ENCODE peak calls at places on chromosomes 6 and 20, in seven cellular contexts. One of them, this sample, is unnamed.
A peak's percentile ranks its signal among the peaks of the same experiment; 100 is the strongest.

GRCh38 chr6:11144393-11144829 is 32.9 kb upstream of the ERVFRD-1 start:
- DNase-seq in stromal cell of bone marrow: peak; percentile 50
- DNase-seq in colonic mucosa: peak; percentile 85
- DNase-seq in naive thymus-derived CD8-positive, alpha-beta T cell: peak; percentile 46
- DNase-seq in HT1080: peak; percentile 53
- DNase-seq in GM12892: peak; percentile 54
- DNase-seq in NCI-H69: peak; percentile 75
- DNase-seq in this sample: peak; percentile 76

GRCh38 chr20:41563087-41563486 is 55.1 kb downstream of the CHD6 start:
- DNase-seq in stromal cell of bone marrow: no peak
- DNase-seq in colonic mucosa: no peak
- DNase-seq in naive thymus-derived CD8-positive, alpha-beta T cell: no peak
- DNase-seq in HT1080: no peak
- DNase-seq in GM12892: no peak
- DNase-seq in NCI-H69: no peak
- DNase-seq in this sample: no peak

GRCh38 chr6:42113929-42114636 is 28.3 kb downstream of the C6orf132 start:
- DNase-seq in stromal cell of bone marrow: no peak
- DNase-seq in colonic mucosa: peak; percentile 70
- DNase-seq in naive thymus-derived CD8-positive, alpha-beta T cell: no peak
- DNase-seq in HT1080: peak; percentile 51
- DNase-seq in GM12892: no peak
- DNase-seq in NCI-H69: peak; percentile 53
- DNase-seq in this sample: no peak

GRCh38 chr20:46552460-46553420 is 2.3 kb upstream of the OCSTAMP start:
- DNase-seq in stromal cell of bone marrow: no peak
- DNase-seq in colonic mucosa: no peak
- DNase-seq in naive thymus-derived CD8-positive, alpha-beta T cell: no peak
- DNase-seq in HT1080: peak; percentile 54
- DNase-seq in GM12892: peak; percentile 34
- DNase-seq in NCI-H69: no peak
- DNase-seq in this sample: no peak

GRCh38 chr20:8721098-8721497 is 347.8 kb upstream of the PLCB4 start:
- DNase-seq in stromal cell of bone marrow: peak; percentile 52
- DNase-seq in colonic mucosa: peak; percentile 21
- DNase-seq in naive thymus-derived CD8-positive, alpha-beta T cell: no peak
- DNase-seq in HT1080: peak; percentile 62
- DNase-seq in GM12892: no peak
- DNase-seq in NCI-H69: peak; percentile 83
- DNase-seq in this sample: no peak

GRCh38 chr6:170553686-170554085 is 483 bp upstream of the TBP start:
- DNase-seq in stromal cell of bone marrow: peak; percentile 29
- DNase-seq in colonic mucosa: no peak
- DNase-seq in naive thymus-derived CD8-positive, alpha-beta T cell: peak; percentile 14
- DNase-seq in HT1080: no peak
- DNase-seq in GM12892: no peak
- DNase-seq in NCI-H69: peak; percentile 84
- DNase-seq in this sample: no peak

GRCh38 chr20:11891081-11891826 is 26.4 kb upstream of the BTBD3 start:
- DNase-seq in stromal cell of bone marrow: no peak
- DNase-seq in colonic mucosa: peak; percentile 63
- DNase-seq in naive thymus-derived CD8-positive, alpha-beta T cell: peak; percentile 7
- DNase-seq in HT1080: peak; percentile 53
- DNase-seq in GM12892: no peak
- DNase-seq in NCI-H69: peak; percentile 91
- DNase-seq in this sample: peak; percentile 60

GRCh38 chr6:30782425-30783014 is 38.2 kb upstream of the IER3 start:
- DNase-seq in stromal cell of bone marrow: peak; percentile 78
- DNase-seq in colonic mucosa: no peak
- DNase-seq in naive thymus-derived CD8-positive, alpha-beta T cell: no peak
- DNase-seq in HT1080: peak; percentile 69
- DNase-seq in GM12892: no peak
- DNase-seq in NCI-H69: no peak
- DNase-seq in this sample: no peak

GRCh38 chr6:105116150-105116549 is 63.7 kb downstream of the POPDC3 start:
- DNase-seq in stromal cell of bone marrow: no peak
- DNase-seq in colonic mucosa: no peak
- DNase-seq in naive thymus-derived CD8-positive, alpha-beta T cell: no peak
- DNase-seq in HT1080: no peak
- DNase-seq in GM12892: no peak
- DNase-seq in NCI-H69: no peak
- DNase-seq in this sample: no peak

GRCh38 chr20:58109918-58110635 is 118.4 kb downstream of the ANKRD60 start:
- DNase-seq in stromal cell of bone marrow: no peak
- DNase-seq in colonic mucosa: no peak
- DNase-seq in naive thymus-derived CD8-positive, alpha-beta T cell: no peak
- DNase-seq in HT1080: no peak
- DNase-seq in GM12892: no peak
- DNase-seq in NCI-H69: no peak
- DNase-seq in this sample: peak; percentile 10

GRCh38 chr6:35170891-35171290 is 29.8 kb upstream of the TCP11 start:
- DNase-seq in stromal cell of bone marrow: no peak
- DNase-seq in colonic mucosa: no peak
- DNase-seq in naive thymus-derived CD8-positive, alpha-beta T cell: no peak
- DNase-seq in HT1080: no peak
- DNase-seq in GM12892: no peak
- DNase-seq in NCI-H69: no peak
- DNase-seq in this sample: no peak

GRCh38 chr6:156778615-156779205 is 1.5 kb downstream of the ARID1B start:
- DNase-seq in stromal cell of bone marrow: no peak
- DNase-seq in colonic mucosa: peak; percentile 59
- DNase-seq in naive thymus-derived CD8-positive, alpha-beta T cell: peak; percentile 53
- DNase-seq in HT1080: peak; percentile 54
- DNase-seq in GM12892: no peak
- DNase-seq in NCI-H69: peak; percentile 82
- DNase-seq in this sample: peak; percentile 65

GRCh38 chr20:47521059-47521808 is 19.5 kb downstream of the NCOA3 start:
- DNase-seq in stromal cell of bone marrow: no peak
- DNase-seq in colonic mucosa: no peak
- DNase-seq in naive thymus-derived CD8-positive, alpha-beta T cell: no peak
- DNase-seq in HT1080: peak; percentile 41
- DNase-seq in GM12892: no peak
- DNase-seq in NCI-H69: no peak
- DNase-seq in this sample: no peak

GRCh38 chr6:126537437-126537836 is 197.5 kb downstream of the CENPW start:
- DNase-seq in stromal cell of bone marrow: no peak
- DNase-seq in colonic mucosa: no peak
- DNase-seq in naive thymus-derived CD8-positive, alpha-beta T cell: no peak
- DNase-seq in HT1080: no peak
- DNase-seq in GM12892: no peak
- DNase-seq in NCI-H69: no peak
- DNase-seq in this sample: no peak

GRCh38 chr6:35165630-35166071 is 24.5 kb upstream of the TCP11 start:
- DNase-seq in stromal cell of bone marrow: no peak
- DNase-seq in colonic mucosa: peak; percentile 60
- DNase-seq in naive thymus-derived CD8-positive, alpha-beta T cell: no peak
- DNase-seq in HT1080: no peak
- DNase-seq in GM12892: no peak
- DNase-seq in NCI-H69: peak; percentile 92
- DNase-seq in this sample: peak; percentile 70

GRCh38 chr6:25958700-25959162 is 3.9 kb upstream of the TRIM38 start:
- DNase-seq in stromal cell of bone marrow: no peak
- DNase-seq in colonic mucosa: no peak
- DNase-seq in naive thymus-derived CD8-positive, alpha-beta T cell: no peak
- DNase-seq in HT1080: no peak
- DNase-seq in GM12892: no peak
- DNase-seq in NCI-H69: no peak
- DNase-seq in this sample: no peak

GRCh38 chr20:19495905-19496703 is 262.0 kb upstream of the RIN2 start:
- DNase-seq in stromal cell of bone marrow: peak; percentile 57
- DNase-seq in colonic mucosa: no peak
- DNase-seq in naive thymus-derived CD8-positive, alpha-beta T cell: no peak
- DNase-seq in HT1080: peak; percentile 13
- DNase-seq in GM12892: no peak
- DNase-seq in NCI-H69: no peak
- DNase-seq in this sample: no peak

GRCh38 chr6:98986216-98986615 is 38.5 kb upstream of the FBXL4 start:
- DNase-seq in stromal cell of bone marrow: no peak
- DNase-seq in colonic mucosa: no peak
- DNase-seq in naive thymus-derived CD8-positive, alpha-beta T cell: no peak
- DNase-seq in HT1080: no peak
- DNase-seq in GM12892: no peak
- DNase-seq in NCI-H69: no peak
- DNase-seq in this sample: no peak

GRCh38 chr20:38200646-38201045 is 35.6 kb upstream of the TGM2 start:
- DNase-seq in stromal cell of bone marrow: no peak
- DNase-seq in colonic mucosa: no peak
- DNase-seq in naive thymus-derived CD8-positive, alpha-beta T cell: no peak
- DNase-seq in HT1080: no peak
- DNase-seq in GM12892: no peak
- DNase-seq in NCI-H69: no peak
- DNase-seq in this sample: no peak

GRCh38 chr6:19210849-19211590 is 626.1 kb upstream of the ID4 start:
- DNase-seq in stromal cell of bone marrow: no peak
- DNase-seq in colonic mucosa: no peak
- DNase-seq in naive thymus-derived CD8-positive, alpha-beta T cell: no peak
- DNase-seq in HT1080: peak; percentile 3
- DNase-seq in GM12892: no peak
- DNase-seq in NCI-H69: peak; percentile 37
- DNase-seq in this sample: no peak

GRCh38 chr6:139547082-139547776 is 172.8 kb upstream of the CITED2 start:
- DNase-seq in stromal cell of bone marrow: no peak
- DNase-seq in colonic mucosa: no peak
- DNase-seq in naive thymus-derived CD8-positive, alpha-beta T cell: no peak
- DNase-seq in HT1080: no peak
- DNase-seq in GM12892: no peak
- DNase-seq in NCI-H69: peak; percentile 23
- DNase-seq in this sample: no peak

GRCh38 chr6:41781302-41781711 is 725 bp downstream of the PRICKLE4 start:
- DNase-seq in stromal cell of bone marrow: no peak
- DNase-seq in colonic mucosa: peak; percentile 75
- DNase-seq in naive thymus-derived CD8-positive, alpha-beta T cell: no peak
- DNase-seq in HT1080: no peak
- DNase-seq in GM12892: no peak
- DNase-seq in NCI-H69: peak; percentile 30
- DNase-seq in this sample: no peak

GRCh38 chr6:106789436-106790145 is 160.2 kb downstream of the QRSL1 start:
- DNase-seq in stromal cell of bone marrow: no peak
- DNase-seq in colonic mucosa: no peak
- DNase-seq in naive thymus-derived CD8-positive, alpha-beta T cell: no peak
- DNase-seq in HT1080: peak; percentile 65
- DNase-seq in GM12892: no peak
- DNase-seq in NCI-H69: no peak
- DNase-seq in this sample: no peak

GRCh38 chr20:33689973-33690372 is 3.8 kb upstream of the E2F1 start:
- DNase-seq in stromal cell of bone marrow: no peak
- DNase-seq in colonic mucosa: no peak
- DNase-seq in naive thymus-derived CD8-positive, alpha-beta T cell: peak; percentile 36
- DNase-seq in HT1080: peak; percentile 84
- DNase-seq in GM12892: no peak
- DNase-seq in NCI-H69: no peak
- DNase-seq in this sample: no peak

GRCh38 chr6:91462236-91462635 is 875.4 kb upstream of the MAP3K7 start:
- DNase-seq in stromal cell of bone marrow: no peak
- DNase-seq in colonic mucosa: no peak
- DNase-seq in naive thymus-derived CD8-positive, alpha-beta T cell: no peak
- DNase-seq in HT1080: peak; percentile 5
- DNase-seq in GM12892: no peak
- DNase-seq in NCI-H69: no peak
- DNase-seq in this sample: no peak

GRCh38 chr20:52209154-52209571 is 17.6 kb upstream of the ZFP64 start:
- DNase-seq in stromal cell of bone marrow: no peak
- DNase-seq in colonic mucosa: no peak
- DNase-seq in naive thymus-derived CD8-positive, alpha-beta T cell: no peak
- DNase-seq in HT1080: no peak
- DNase-seq in GM12892: no peak
- DNase-seq in NCI-H69: no peak
- DNase-seq in this sample: no peak

GRCh38 chr6:133699986-133700385 is 188.9 kb upstream of the TCF21 start:
- DNase-seq in stromal cell of bone marrow: peak; percentile 25
- DNase-seq in colonic mucosa: no peak
- DNase-seq in naive thymus-derived CD8-positive, alpha-beta T cell: no peak
- DNase-seq in HT1080: no peak
- DNase-seq in GM12892: no peak
- DNase-seq in NCI-H69: no peak
- DNase-seq in this sample: no peak

GRCh38 chr20:4076671-4077070 is 61.3 kb upstream of the RNF24 start:
- DNase-seq in stromal cell of bone marrow: peak; percentile 92
- DNase-seq in colonic mucosa: no peak
- DNase-seq in naive thymus-derived CD8-positive, alpha-beta T cell: no peak
- DNase-seq in HT1080: peak; percentile 87
- DNase-seq in GM12892: no peak
- DNase-seq in NCI-H69: no peak
- DNase-seq in this sample: no peak

GRCh38 chr6:34953084-34954025 is 64.3 kb downstream of the ANKS1A start:
- DNase-seq in stromal cell of bone marrow: peak; percentile 63
- DNase-seq in colonic mucosa: no peak
- DNase-seq in naive thymus-derived CD8-positive, alpha-beta T cell: no peak
- DNase-seq in HT1080: peak; percentile 61
- DNase-seq in GM12892: no peak
- DNase-seq in NCI-H69: peak; percentile 93
- DNase-seq in this sample: no peak

GRCh38 chr6:5590187-5590586 is 328.9 kb downstream of the FARS2 start:
- DNase-seq in stromal cell of bone marrow: no peak
- DNase-seq in colonic mucosa: no peak
- DNase-seq in naive thymus-derived CD8-positive, alpha-beta T cell: no peak
- DNase-seq in HT1080: no peak
- DNase-seq in GM12892: no peak
- DNase-seq in NCI-H69: no peak
- DNase-seq in this sample: no peak

GRCh38 chr6:99019341-99019740 is 71.6 kb upstream of the FBXL4 start:
- DNase-seq in stromal cell of bone marrow: no peak
- DNase-seq in colonic mucosa: no peak
- DNase-seq in naive thymus-derived CD8-positive, alpha-beta T cell: no peak
- DNase-seq in HT1080: peak; percentile 93
- DNase-seq in GM12892: no peak
- DNase-seq in NCI-H69: no peak
- DNase-seq in this sample: no peak

GRCh38 chr6:158770533-158770932 is 48.6 kb downstream of the EZR start:
- DNase-seq in stromal cell of bone marrow: no peak
- DNase-seq in colonic mucosa: no peak
- DNase-seq in naive thymus-derived CD8-positive, alpha-beta T cell: no peak
- DNase-seq in HT1080: no peak
- DNase-seq in GM12892: no peak
- DNase-seq in NCI-H69: no peak
- DNase-seq in this sample: no peak

GRCh38 chr6:51398064-51398740 is 579.5 kb downstream of the TFAP2B start:
- DNase-seq in stromal cell of bone marrow: no peak
- DNase-seq in colonic mucosa: no peak
- DNase-seq in naive thymus-derived CD8-positive, alpha-beta T cell: no peak
- DNase-seq in HT1080: peak; percentile 92
- DNase-seq in GM12892: no peak
- DNase-seq in NCI-H69: peak; percentile 93
- DNase-seq in this sample: no peak

GRCh38 chr6:109671721-109672120 is 19.3 kb downstream of the AK9 start:
- DNase-seq in stromal cell of bone marrow: peak; percentile 25
- DNase-seq in colonic mucosa: no peak
- DNase-seq in naive thymus-derived CD8-positive, alpha-beta T cell: no peak
- DNase-seq in HT1080: no peak
- DNase-seq in GM12892: no peak
- DNase-seq in NCI-H69: no peak
- DNase-seq in this sample: no peak

GRCh38 chr6:506508-506907 is 115.0 kb downstream of the IRF4 start:
- DNase-seq in stromal cell of bone marrow: no peak
- DNase-seq in colonic mucosa: no peak
- DNase-seq in naive thymus-derived CD8-positive, alpha-beta T cell: no peak
- DNase-seq in HT1080: no peak
- DNase-seq in GM12892: no peak
- DNase-seq in NCI-H69: no peak
- DNase-seq in this sample: no peak

GRCh38 chr6:42979523-42980177 is 669 bp upstream of the PEX6 start:
- DNase-seq in stromal cell of bone marrow: no peak
- DNase-seq in colonic mucosa: peak; percentile 40
- DNase-seq in naive thymus-derived CD8-positive, alpha-beta T cell: no peak
- DNase-seq in HT1080: peak; percentile 48
- DNase-seq in GM12892: no peak
- DNase-seq in NCI-H69: no peak
- DNase-seq in this sample: no peak

GRCh38 chr6:154039231-154039842 is at the start of gene OPRM1:
- DNase-seq in stromal cell of bone marrow: no peak
- DNase-seq in colonic mucosa: no peak
- DNase-seq in naive thymus-derived CD8-positive, alpha-beta T cell: peak; percentile 34
- DNase-seq in HT1080: peak; percentile 52
- DNase-seq in GM12892: peak; percentile 5
- DNase-seq in NCI-H69: no peak
- DNase-seq in this sample: no peak

GRCh38 chr6:14397518-14397901 is 279.9 kb downstream of the CD83 start:
- DNase-seq in stromal cell of bone marrow: no peak
- DNase-seq in colonic mucosa: no peak
- DNase-seq in naive thymus-derived CD8-positive, alpha-beta T cell: no peak
- DNase-seq in HT1080: no peak
- DNase-seq in GM12892: no peak
- DNase-seq in NCI-H69: no peak
- DNase-seq in this sample: no peak

This sample was measured in left lobe of liver.